ENCODE peak calls at places on chromosome 19, in eight cellular contexts. M is SK-N-SH, N is HCT116, F is GM23338, X is A549, P is HepG2, T is K562, K is GM12878. S is an unnamed sample.

GRCh38 chr19:40716031-40716654 is 543 bp downstream of the COQ8B start:
- DNase-seq in M (no peak), N (peak; percentile 72), F (no peak), X (peak; percentile 96), P (no peak), T (peak; percentile 55), K (peak; percentile 26), S (no peak)

GRCh38 chr19:51572908-51573307 is 1.8 kb downstream of the ZNF175 start:
- DNase-seq in M (no peak), N (no peak), F (no peak), X (no peak), P (no peak), T (no peak), K (no peak), S (no peak)

GRCh38 chr19:37655689-37656491 is 625 bp upstream of the ZFP30 start:
- DNase-seq in M (peak; percentile 89), N (peak; percentile 43), F (peak; percentile 87), X (peak; percentile 81), P (peak; percentile 80), T (peak; percentile 85), K (peak; percentile 45), S (peak; percentile 71)

GRCh38 chr19:46639356-46640061 is 3.5 kb upstream of the GNG8 start:
- DNase-seq in M (peak; percentile 94), N (no peak), F (peak; percentile 74), X (no peak), P (no peak), T (peak; percentile 57), K (no peak), S (no peak)

GRCh38 chr19:13092206-13092605 is 10.5 kb downstream of the LYL1 start:
- DNase-seq in M (no peak), N (no peak), F (no peak), X (no peak), P (no peak), T (no peak), K (no peak), S (no peak)

GRCh38 chr19:14152713-14153112 is 16.3 kb upstream of the ASF1B start:
- DNase-seq in M (peak; percentile 25), N (no peak), F (no peak), X (no peak), P (no peak), T (no peak), K (no peak), S (no peak)

GRCh38 chr19:55340784-55341147 is 1.1 kb downstream of the KMT5C start:
- DNase-seq in M (peak; percentile 72), N (no peak), F (peak; percentile 62), X (no peak), P (no peak), T (peak; percentile 37), K (no peak), S (no peak)

GRCh38 chr19:6232567-6232966 is 47.2 kb downstream of the MLLT1 start:
- DNase-seq in M (no peak), N (no peak), F (no peak), X (no peak), P (no peak), T (no peak), K (no peak), S (no peak)

GRCh38 chr19:32971012-32971595 is 654 bp downstream of the CEP89 start:
- DNase-seq in M (peak; percentile 24), N (no peak), F (no peak), X (no peak), P (no peak), T (no peak), K (no peak), S (no peak)

GRCh38 chr19:2290441-2291184 is 8.6 kb upstream of the PEAK3 start:
- DNase-seq in M (no peak), N (no peak), F (peak; percentile 65), X (no peak), P (no peak), T (no peak), K (no peak), S (no peak)

GRCh38 chr19:6752257-6753177 is 13.0 kb downstream of the TRIP10 start:
- DNase-seq in M (no peak), N (no peak), F (peak; percentile 91), X (no peak), P (peak; percentile 80), T (no peak), K (no peak), S (no peak)

DNA sequence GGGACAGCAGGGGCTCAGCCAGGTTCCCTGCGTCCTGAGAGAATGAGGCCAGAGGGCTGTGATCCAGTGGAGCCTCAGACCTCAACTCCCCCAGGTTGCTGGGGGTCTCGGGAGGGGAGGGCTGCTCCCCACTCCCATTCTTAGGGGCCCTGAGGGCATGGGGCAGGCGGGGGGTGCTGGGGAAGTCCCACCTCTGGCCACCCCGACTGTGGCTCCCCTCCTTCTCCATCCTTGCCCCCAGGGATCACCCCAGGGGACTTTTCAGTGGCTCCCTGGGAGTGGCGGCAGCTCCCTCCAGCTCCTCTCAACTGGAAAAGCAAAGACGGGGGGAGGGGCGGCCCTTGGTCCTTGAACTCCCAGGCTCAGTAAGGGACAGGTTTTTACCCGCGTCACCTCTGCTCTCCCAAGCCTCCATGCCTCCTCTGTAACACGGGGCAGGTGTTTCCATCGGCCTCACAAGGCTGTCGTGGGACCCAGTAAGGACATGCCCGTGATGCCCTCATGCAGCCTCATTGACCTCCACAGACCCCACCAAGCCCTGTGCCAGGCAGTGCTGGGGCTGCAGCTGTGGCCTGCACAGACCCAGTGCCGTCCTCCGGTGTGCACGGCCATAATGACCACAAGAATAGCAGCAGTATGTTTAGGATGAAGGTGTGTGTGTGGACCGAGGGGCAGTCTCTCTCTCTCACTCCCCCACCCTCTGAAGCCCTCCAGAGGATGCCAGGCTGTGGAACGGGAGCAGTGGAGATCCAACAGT is 11.6 kb upstream of the TOMM40 start:
- DNase-seq in M (no peak), N (no peak), F (peak; percentile 51), X (no peak), P (no peak), T (no peak), K (no peak), S (no peak)
- TF ChIP-seq REST in M (no peak), N (no peak), F (no peak), X (no peak), P (no peak), T (no peak), K (no peak), S (no peak)

DNA sequence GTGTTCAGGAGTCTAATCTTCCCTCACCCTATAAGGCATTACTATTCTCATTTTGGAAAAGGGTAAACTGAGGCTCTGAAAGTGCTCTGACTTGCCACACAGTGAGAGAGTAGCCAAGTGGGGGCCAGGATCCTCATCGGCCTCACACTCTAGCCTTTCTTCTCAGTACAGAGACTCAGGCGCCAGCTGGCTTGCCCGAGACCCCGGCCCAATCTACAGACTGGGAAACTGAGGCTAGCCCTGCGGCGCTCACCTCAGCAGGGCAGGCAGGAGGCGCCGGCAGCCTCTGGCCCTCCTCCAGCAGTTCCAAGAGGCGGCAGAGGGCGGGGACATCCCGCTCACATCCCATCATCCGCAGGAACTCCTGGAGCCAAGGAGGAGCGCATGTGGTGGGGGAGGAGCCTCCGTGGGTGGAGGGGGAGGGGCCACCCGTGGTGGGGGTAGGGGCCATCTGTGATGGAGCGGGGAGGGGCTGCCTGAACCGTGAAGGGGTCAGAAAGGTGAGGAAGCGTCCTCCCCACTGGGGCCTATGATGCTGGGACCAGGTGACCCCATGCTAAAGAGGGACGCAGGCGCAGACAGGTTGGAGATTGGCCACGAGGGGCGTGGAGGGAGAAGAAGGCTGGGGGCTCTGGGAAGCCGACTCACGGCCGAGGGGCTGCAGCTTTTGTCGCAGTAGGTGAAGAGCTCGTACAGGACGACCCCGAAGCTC is 8.7 kb upstream of the INSL3 start:
- DNase-seq in M (peak; percentile 96), N (peak; percentile 72), F (peak; percentile 94), X (peak; percentile 87), P (no peak), T (peak; percentile 66), K (no peak), S (peak; percentile 46)
- TF ChIP-seq CTCF in M (peak; percentile 16), N (no peak), F (no peak), X (no peak), P (no peak), T (no peak), K (no peak), S (no peak)

GRCh38 chr19:54305141-54305540 is 7.8 kb downstream of the LILRA5 start:
- DNase-seq in M (no peak), N (no peak), F (no peak), X (no peak), P (no peak), T (no peak), K (no peak), S (no peak)
- H3K4me1 ChIP-seq in M (no peaks in the 10 kb centered on the region), N (no peaks in the 10 kb centered on the region), F (no peaks in the 10 kb centered on the region), X (no peaks in the 10 kb centered on the region), P (no peaks in the 10 kb centered on the region), T (no peaks in the 10 kb centered on the region), K (no peaks in the 10 kb centered on the region), S (no peaks in the 10 kb centered on the region)

DNA sequence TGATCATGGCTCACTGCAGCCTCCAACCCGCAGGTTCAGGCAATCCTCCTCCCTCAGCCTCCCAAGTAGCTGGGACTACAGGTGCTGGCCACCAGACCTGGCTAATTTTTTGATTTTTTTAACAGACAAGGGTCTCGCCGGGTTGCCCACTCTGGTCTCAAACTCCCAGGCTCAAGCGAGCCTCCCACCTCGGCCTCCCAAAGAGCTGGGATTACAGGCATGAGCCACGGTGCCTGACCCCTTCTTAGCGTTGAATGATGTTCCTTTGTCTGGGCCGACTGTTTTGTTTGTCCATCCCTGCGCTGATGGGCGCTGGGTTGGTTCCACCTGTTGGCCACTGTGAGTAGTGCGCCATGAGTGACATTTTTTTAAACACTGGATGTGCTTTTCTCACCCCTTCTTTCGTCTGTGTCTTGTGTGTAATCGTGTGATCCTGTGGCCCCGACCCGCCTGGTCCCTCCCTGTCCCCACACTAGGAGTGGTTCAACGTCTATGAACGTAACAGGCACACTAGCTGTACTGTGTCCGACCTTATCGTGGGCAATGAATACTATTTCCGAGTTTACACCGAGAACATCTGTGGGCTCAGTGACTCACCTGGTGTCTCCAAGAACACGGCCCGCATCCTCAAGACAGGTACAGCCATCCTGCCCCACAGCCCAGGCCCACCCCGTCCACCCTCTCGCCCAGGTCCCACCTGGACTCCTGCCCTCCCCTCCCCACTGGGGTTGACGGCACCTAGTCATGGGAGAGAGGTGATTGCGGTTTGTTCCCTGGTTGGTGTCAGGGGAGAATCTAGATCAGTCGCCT is 15.0 kb upstream of the EMC10 start:
- DNase-seq in M (peak; percentile 93), N (peak; percentile 48), F (peak; percentile 86), X (peak; percentile 99), P (peak; percentile 71), T (peak; percentile 88), K (peak; percentile 53), S (peak; percentile 54)
- TF ChIP-seq REST in M (no peak), N (no peak), F (no peak), X (no peak), P (no peak), T (no peak), K (no peak), S (no peak)

GRCh38 chr19:34888091-34888490 is 38.6 kb upstream of the ZNF30 start:
- DNase-seq in M (no peak), N (no peak), F (peak; percentile 26), X (no peak), P (peak; percentile 9), T (no peak), K (no peak), S (no peak)
- TF ChIP-seq CTCF in M (no peak), N (no peak), F (peak; percentile 14), X (no peak), P (peak; percentile 43), T (peak; percentile 6), K (no peak), S (no peak)

GRCh38 chr19:16452321-16452720 is 19.4 kb downstream of the EPS15L1 start:
- DNase-seq in M (no peak), N (no peak), F (peak; percentile 42), X (no peak), P (no peak), T (no peak), K (no peak), S (no peak)
- H3K4me1 ChIP-seq in M (peaks cover 18% of the 10 kb centered on the region), N (peaks cover 9% of the 10 kb centered on the region), F (peaks cover 9% of the 10 kb centered on the region), X (peaks cover 3% of the 10 kb centered on the region), P (peaks cover 26% of the 10 kb centered on the region), T (peaks cover under 1% of the 10 kb centered on the region), K (peaks cover 48% of the 10 kb centered on the region), S (peaks cover 9% of the 10 kb centered on the region)

S was measured in Panc1.